ENCODE peak calls at places on chromosomes 3 and 15, in nine cellular contexts. J, R, O, Y, P, M, F, X and T are unnamed samples.

GRCh38 chr15:73962409-73962808 is 29.7 kb downstream of the STOML1 start:
- DNase-seq in J (no peak), R (no peak), O (no peak), Y (no peak), P (no peak), M (no peak), F (no peak), X (no peak), T (no peak)

GRCh38 chr3:34619990-34620389 is 821.6 kb downstream of the PDCD6IP start:
- DNase-seq in J (no peak), R (no peak), O (no peak), Y (no peak), P (no peak), M (no peak), F (no peak), X (no peak), T (no peak)

GRCh38 chr3:34842706-34843478 is 796.4 kb upstream of the ARPP21 start:
- DNase-seq in J (no peak), R (no peak), O (no peak), Y (peak; percentile 6), P (no peak), M (no peak), F (no peak), X (no peak), T (no peak)

GRCh38 chr3:169758353-169758994 is 6.4 kb downstream of the TERC start:
- DNase-seq in J (no peak), R (no peak), O (no peak), Y (no peak), P (no peak), M (no peak), F (no peak), X (no peak), T (no peak)

GRCh38 chr3:52245322-52246263 is at the start of gene PPM1M:
- DNase-seq in J (peak; percentile 84), R (peak; percentile 46), O (peak; percentile 87), Y (no peak), P (no peak), M (no peak), F (no peak), X (peak; percentile 80), T (peak; percentile 88)

GRCh38 chr15:90211440-90212168 is 10.5 kb downstream of the SEMA4B start:
- DNase-seq in J (no peak), R (no peak), O (no peak), Y (peak; percentile 69), P (no peak), M (no peak), F (no peak), X (no peak), T (no peak)

GRCh38 chr3:111859061-111859973 is at the start of gene PHLDB2:
- DNase-seq in J (peak; percentile 91), R (peak; percentile 74), O (peak; percentile 72), Y (peak; percentile 73), P (no peak), M (no peak), F (no peak), X (peak; percentile 90), T (peak; percentile 43)

GRCh38 chr3:182036382-182036781 is 324.7 kb downstream of the SOX2 start:
- DNase-seq in J (no peak), R (no peak), O (no peak), Y (no peak), P (no peak), M (no peak), F (no peak), X (no peak), T (no peak)

GRCh38 chr15:59237119-59237853 is 30.6 kb downstream of the LDHAL6B start:
- DNase-seq in J (no peak), R (no peak), O (peak; percentile 56), Y (no peak), P (no peak), M (no peak), F (peak; percentile 68), X (no peak), T (peak; percentile 58)

GRCh38 chr15:90071220-90071807 is 31.0 kb downstream of the IDH2 start:
- DNase-seq in J (peak; percentile 85), R (peak; percentile 76), O (peak; percentile 81), Y (peak; percentile 60), P (peak; percentile 62), M (peak; percentile 76), F (no peak), X (no peak), T (peak; percentile 81)

GRCh38 chr3:106628407-106628806 is 748.8 kb upstream of the CCDC54 start:
- DNase-seq in J (no peak), R (peak; percentile 64), O (no peak), Y (peak; percentile 41), P (no peak), M (peak; percentile 19), F (no peak), X (no peak), T (no peak)

GRCh38 chr15:70096215-70096974 is 1.3 kb downstream of the TLE3 start:
- DNase-seq in J (peak; percentile 78), R (peak; percentile 41), O (peak; percentile 70), Y (no peak), P (no peak), M (no peak), F (no peak), X (no peak), T (peak; percentile 62)

GRCh38 chr3:65871305-65872141 is 167.2 kb downstream of the MAGI1 start:
- DNase-seq in J (no peak), R (no peak), O (no peak), Y (no peak), P (no peak), M (no peak), F (no peak), X (no peak), T (no peak)

GRCh38 chr15:47620960-47621681 is 96.2 kb upstream of the SEMA6D start:
- DNase-seq in J (no peak), R (peak; percentile 17), O (no peak), Y (no peak), P (no peak), M (no peak), F (no peak), X (no peak), T (no peak)

DNA sequence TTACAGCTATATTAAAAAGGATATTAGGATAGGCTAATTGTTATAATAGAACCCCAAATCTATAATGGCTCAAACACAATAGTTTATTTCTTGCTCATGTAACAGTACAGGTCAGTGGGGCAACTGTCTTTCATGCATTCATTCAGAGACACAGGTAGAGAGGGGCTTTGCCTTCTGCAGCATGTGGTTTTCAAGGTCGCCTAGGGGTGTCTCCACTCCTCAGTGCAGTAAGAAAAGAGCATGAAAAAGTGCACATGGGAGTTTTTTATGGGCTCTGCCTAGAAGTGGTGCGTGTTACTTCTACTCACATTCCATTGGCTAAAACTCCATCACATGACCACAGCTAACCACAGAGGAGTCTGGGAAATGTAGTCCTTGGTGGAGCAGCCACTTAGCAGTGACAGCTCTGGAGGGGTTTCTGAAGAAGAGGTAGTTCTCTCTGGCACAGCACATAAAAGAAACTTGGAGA is 1.8 kb downstream of the ZBTB38 start:
- DNase-seq in J (no peak), R (peak; percentile 76), O (peak; percentile 82), Y (peak; percentile 87), P (no peak), M (peak; percentile 92), F (peak; percentile 97), X (no peak), T (peak; percentile 80)
- TF ChIP-seq CTCF in J (peak; percentile 29), R (peak; percentile 11), O (peak; percentile 52), Y (peak; percentile 21), P (peak; percentile 1), M (no peak), F (peak; percentile 70), X (no peak), T (peak; percentile 62)

DNA sequence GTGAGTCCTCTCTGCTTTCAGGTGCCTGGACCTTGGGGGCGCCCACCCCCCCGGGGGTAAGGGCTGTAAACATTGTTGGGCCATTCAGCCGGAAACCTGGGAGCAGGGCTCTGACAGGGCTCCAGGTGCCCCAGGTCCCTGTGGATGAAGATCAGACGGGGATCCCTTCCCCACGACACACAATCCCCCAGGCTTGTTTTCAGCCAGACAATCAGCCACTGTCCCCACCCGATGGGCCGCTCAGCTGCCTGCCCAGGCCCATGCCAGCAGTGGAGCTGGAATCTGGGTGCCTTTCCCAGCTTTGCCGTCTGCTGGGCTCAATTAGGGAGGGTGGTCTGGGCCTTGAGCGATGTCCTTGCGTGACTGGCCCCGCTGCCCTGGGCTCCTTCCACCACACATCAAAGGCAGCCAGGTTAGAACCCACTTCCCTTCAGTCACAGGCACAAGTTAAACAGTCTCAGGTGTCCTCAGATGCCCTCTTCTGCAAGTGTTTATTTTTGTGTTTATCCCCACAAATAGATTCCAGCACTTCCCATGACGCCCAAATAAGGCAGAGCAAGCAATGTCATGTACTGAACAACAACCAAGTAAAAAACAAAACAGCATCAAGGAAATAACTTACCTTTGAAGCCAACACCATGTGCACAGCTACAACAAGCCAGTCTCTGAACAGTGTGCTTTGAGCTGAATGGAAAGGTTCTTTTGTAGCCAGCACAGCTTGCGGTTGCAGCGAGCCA is 77.0 kb upstream of the ALDH1A3 start:
- DNase-seq in J (no peak), R (no peak), O (no peak), Y (no peak), P (no peak), M (no peak), F (no peak), X (no peak), T (no peak)
- TF ChIP-seq CTCF in J (no peak), R (no peak), O (no peak), Y (no peak), P (no peak), M (no peak), F (no peak), X (no peak), T (no peak)

DNA sequence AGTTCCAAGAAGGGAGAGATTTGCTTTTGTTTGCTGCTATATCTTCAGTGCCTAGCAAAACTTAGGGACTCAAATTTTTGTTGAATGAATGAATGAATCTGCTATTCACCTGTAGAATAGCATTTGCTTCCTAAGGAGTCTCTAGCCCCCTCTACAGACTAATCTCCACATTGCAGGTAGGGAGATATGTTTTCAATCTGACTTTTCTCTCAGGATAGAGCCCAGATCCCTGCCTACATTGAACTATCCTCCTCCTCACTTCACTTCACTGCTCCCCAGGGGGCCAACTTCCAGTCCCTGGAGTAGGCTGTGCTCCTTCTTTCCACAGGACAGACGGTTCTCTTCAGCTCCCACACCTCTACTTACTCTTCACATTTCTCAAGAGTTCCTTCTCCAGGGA is 81.9 kb upstream of the PTX3 start:
- DNase-seq in J (no peak), R (no peak), O (peak; percentile 14), Y (no peak), P (no peak), M (no peak), F (no peak), X (no peak), T (peak; percentile 13)
- TF ChIP-seq CTCF in J (peak; percentile 18), R (peak; percentile 43), O (peak; percentile 23), Y (peak; percentile 29), P (peak; percentile 38), M (peak; percentile 54), F (peak; percentile 59), X (no peak), T (peak; percentile 55)

DNA sequence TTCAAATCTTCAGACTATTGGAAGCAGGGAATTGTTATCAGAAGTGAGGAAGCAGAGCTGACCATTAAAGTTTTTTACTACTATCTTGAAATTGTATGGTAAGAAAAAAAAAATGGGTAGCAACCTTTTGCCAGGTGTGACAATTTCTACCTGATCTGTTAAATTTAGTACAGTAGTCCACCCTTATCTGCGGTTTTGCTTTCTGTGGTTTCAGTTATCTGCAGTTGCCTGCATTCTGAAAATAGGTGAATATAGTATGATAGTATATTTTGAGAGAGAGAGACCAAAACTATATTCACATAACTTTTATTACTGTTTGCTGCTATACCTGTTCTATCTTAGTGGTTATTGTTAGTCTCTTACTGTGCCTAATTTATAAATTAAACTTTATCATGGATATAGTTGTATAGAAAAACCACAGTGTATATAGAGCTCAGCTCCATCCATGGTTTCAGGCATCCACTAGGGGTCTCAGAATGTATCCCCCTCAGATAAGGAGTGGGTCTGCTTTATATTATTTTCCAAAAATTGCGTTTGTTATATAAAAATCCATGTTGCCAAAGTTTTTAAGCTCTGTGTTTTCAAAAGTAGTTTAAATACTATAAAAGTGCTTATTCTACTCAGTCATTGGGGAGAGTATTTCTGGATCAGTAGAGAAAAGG is 69.9 kb downstream of the PTPRG start:
- DNase-seq in J (no peak), R (no peak), O (no peak), Y (no peak), P (no peak), M (no peak), F (peak; percentile 10), X (no peak), T (no peak)
- TF ChIP-seq CTCF in J (no peak), R (no peak), O (no peak), Y (no peak), P (no peak), M (no peak), F (no peak), X (no peak), T (no peak)